ENCODE peak calls at places on chromosomes 7 and 10, in four cellular contexts. E is GM12878, Y is H1, Z is HepG2. I is an unnamed sample.
A peak's percentile ranks its signal among the peaks of the same experiment; 100 is the strongest.

GRCh38 chr7:80699030-80699638 is 60.7 kb downstream of the CD36 start:
- DNase-seq in E (no peak), Y (no peak), Z (peak; percentile 25), I (peak; percentile 23)

GRCh38 chr7:44977304-44977858 is 1.4 kb downstream of the MYO1G start:
- DNase-seq in E (no peak), Y (no peak), Z (no peak), I (peak; percentile 22)

GRCh38 chr10:133325761-133326463 is 10.8 kb downstream of the CALY start:
- DNase-seq in E (no peak), Y (peak; percentile 65), Z (no peak), I (no peak)

GRCh38 chr10:133159950-133160812 is at the start of gene KNDC1:
- DNase-seq in E (no peak), Y (no peak), Z (no peak), I (peak; percentile 87)

GRCh38 chr10:131978366-131978765 is 3.4 kb downstream of the BNIP3 start:
- DNase-seq in E (no peak), Y (no peak), Z (no peak), I (no peak)

GRCh38 chr10:13882112-13882711 is 295.4 kb downstream of the PRPF18 start:
- DNase-seq in E (no peak), Y (peak; percentile 65), Z (no peak), I (no peak)

GRCh38 chr10:70927221-70927943 is 39.0 kb upstream of the PCBD1 start:
- DNase-seq in E (no peak), Y (no peak), Z (no peak), I (no peak)

GRCh38 chr7:88922944-88923343 is 127.4 kb upstream of the TEX47 start:
- DNase-seq in E (no peak), Y (no peak), Z (no peak), I (no peak)

GRCh38 chr7:42858570-42858969 is 53.3 kb downstream of the C7orf25 start:
- DNase-seq in E (no peak), Y (no peak), Z (no peak), I (no peak)

GRCh38 chr7:51152801-51153200 is 163.8 kb downstream of the COBL start:
- DNase-seq in E (no peak), Y (no peak), Z (no peak), I (no peak)

GRCh38 chr10:61791216-61791615 is 110.3 kb upstream of the ARID5B start:
- DNase-seq in E (no peak), Y (no peak), Z (peak; percentile 9), I (no peak)
- TF ChIP-seq SRF in E (no peak), Y (no peak), Z (no peak), I (no peak)

GRCh38 chr7:100127866-100128601 is 1.3 kb downstream of the MBLAC1 start:
- DNase-seq in E (no peak), Y (peak; percentile 66), Z (no peak), I (no peak)
- TF ChIP-seq CBX5 in E (no peak), Y (no peak), Z (no peak), I (no peak)

DNA sequence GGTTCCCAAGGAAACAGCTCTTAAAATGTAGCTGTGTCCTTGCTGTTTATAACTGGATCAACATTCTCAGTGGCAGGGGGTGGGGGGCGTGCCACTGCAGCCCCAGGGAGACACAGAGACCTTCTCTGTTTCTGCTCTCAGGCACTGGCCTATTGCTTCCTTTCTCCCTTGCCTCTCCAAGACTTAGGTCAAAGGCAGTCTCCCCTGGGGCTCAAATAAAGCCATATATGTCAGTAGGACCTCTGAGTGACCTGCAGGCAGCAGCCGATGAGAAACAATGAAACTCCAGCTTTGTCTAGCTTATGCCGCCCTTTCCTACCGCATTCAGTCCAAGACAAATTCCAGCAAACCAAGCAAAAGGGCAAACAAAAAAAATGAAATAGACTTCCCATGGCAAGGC is 20.6 kb downstream of the VSTM4 start:
- DNase-seq in E (no peak), Y (no peak), Z (no peak), I (no peak)
- TF ChIP-seq SRF in E (no peak), Y (no peak), Z (no peak), I (no peak)

GRCh38 chr10:124568339-124568738 is 106.7 kb downstream of the LHPP start:
- DNase-seq in E (no peak), Y (no peak), Z (no peak), I (no peak)

GRCh38 chr10:124569623-124570470 is 108.2 kb downstream of the LHPP start:
- DNase-seq in E (no peak), Y (no peak), Z (no peak), I (no peak)

GRCh38 chr10:124568858-124569622 is 107.4 kb downstream of the LHPP start:
- DNase-seq in E (no peak), Y (no peak), Z (no peak), I (no peak)

GRCh38 chr10:124572751-124573150 is 111.1 kb downstream of the LHPP start:
- DNase-seq in E (no peak), Y (no peak), Z (no peak), I (peak; percentile 39)

GRCh38 chr10:124570646-124571045 is 109.0 kb downstream of the LHPP start:
- DNase-seq in E (no peak), Y (no peak), Z (no peak), I (no peak)
- TF ChIP-seq CBX5 in E (no peak), Y (no peak), Z (no peak), I (no peak)

I was measured in K562.